ENCODE peak calls at places on chromosome 3, in six cellular contexts. B is A549, G is mesenchymal stem cell, Z is aorta, V is sigmoid colon, X is prostate gland. J is an unnamed sample. For H3K4me1, the result is how much of the 10 kb centered on the place peaks cover.

GRCh38 chr3:102447272-102447671 is 12.5 kb downstream of the ZPLD1 start:
- DNase-seq in B (no peak), G (peak), Z (no peak), V (no peak), X (no peak), J (no peak)

GRCh38 chr3:69051796-69052566 is at the start of gene TMF1:
- DNase-seq in B (peak), G (peak), Z (peak), V (peak), X (peak), J (peak)

GRCh38 chr3:128447561-128448013 is 19.1 kb downstream of the DNAJB8 start:
- DNase-seq in B (no peak), G (no peak), Z (no peak), V (no peak), X (no peak), J (no peak)

GRCh38 chr3:187223799-187224198 is 26.5 kb downstream of the RTP1 start:
- DNase-seq in B (no peak), G (peak), Z (no peak), V (no peak), X (no peak), J (no peak)

GRCh38 chr3:49412632-49413337 is 562 bp downstream of the TCTA start:
- DNase-seq in B (no peak), G (no peak), Z (no peak), V (no peak), X (no peak), J (no peak)

GRCh38 chr3:17013050-17013449 is 128.3 kb downstream of the PLCL2 start:
- DNase-seq in B (no peak), G (no peak), Z (no peak), V (no peak), X (no peak), J (no peak)

GRCh38 chr3:182855076-182855475 is 61.8 kb downstream of the ATP11B start:
- DNase-seq in B (no peak), G (no peak), Z (no peak), V (no peak), X (no peak), J (no peak)

GRCh38 chr3:171508206-171508605 is 48.0 kb upstream of the TNIK start:
- DNase-seq in B (no peak), G (no peak), Z (no peak), V (no peak), X (no peak), J (no peak)

GRCh38 chr3:6799264-6799915 is 61.5 kb upstream of the GRM7 start:
- DNase-seq in B (peak), G (no peak), Z (no peak), V (no peak), X (peak), J (no peak)

GRCh38 chr3:43670635-43671522 is 19.9 kb upstream of the ABHD5 start:
- DNase-seq in B (no peak), G (no peak), Z (no peak), V (no peak), X (no peak), J (no peak)

GRCh38 chr3:169772530-169772950 is 656 bp upstream of the MYNN start:
- DNase-seq in B (peak), G (peak), Z (peak), V (peak), X (peak), J (peak)

GRCh38 chr3:187041362-187042061 is 97.8 kb downstream of the RPL39L start:
- DNase-seq in B (no peak), G (peak), Z (no peak), V (no peak), X (no peak), J (no peak)

GRCh38 chr3:179768080-179768479 is 115.2 kb downstream of the USP13 start:
- DNase-seq in B (peak), G (peak), Z (no peak), V (no peak), X (no peak), J (no peak)

GRCh38 chr3:112739252-112739945 is 98.5 kb upstream of the CCDC80 start:
- DNase-seq in B (no peak), G (no peak), Z (no peak), V (no peak), X (no peak), J (no peak)

GRCh38 chr3:128545120-128545752 is 52.2 kb upstream of the GATA2 start:
- DNase-seq in B (no peak), G (no peak), Z (no peak), V (no peak), X (no peak), J (no peak)

DNA sequence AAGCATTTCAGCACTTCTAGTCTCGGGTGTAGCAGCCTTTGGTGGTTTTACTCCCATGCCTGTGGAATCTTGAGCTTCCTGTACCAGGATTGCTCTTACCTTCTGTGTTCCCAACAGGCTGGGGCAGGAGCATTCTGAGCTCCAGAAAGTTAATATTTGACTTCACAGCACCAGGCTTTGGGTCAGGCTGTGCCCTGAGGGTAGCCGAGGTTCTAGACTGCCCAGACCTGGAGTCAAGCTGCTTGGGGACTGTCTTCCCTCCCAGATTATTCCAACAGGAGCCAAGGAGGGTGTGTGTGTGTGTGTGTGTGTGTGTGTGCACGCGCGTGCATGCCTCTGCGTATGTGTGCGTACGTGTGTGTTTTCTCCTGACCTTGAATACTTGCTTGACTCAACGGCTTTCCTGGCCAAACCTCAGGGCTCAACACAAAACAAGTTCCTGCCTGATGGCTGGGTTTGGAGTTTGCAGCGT is 94.8 kb downstream of the FLNB start:
- DNase-seq in B (no peak), G (no peak), Z (no peak), V (peak), X (peak), J (peak)
- H3K4me1 ChIP-seq in B (under half), G (under half), Z (under half), V (under half), X (under half), J (under half)

GRCh38 chr3:39362177-39362576 is 21.0 kb upstream of the SLC25A38 start:
- DNase-seq in B (no peak), G (no peak), Z (no peak), V (no peak), X (peak), J (no peak)

GRCh38 chr3:39361252-39361927 is 21.8 kb upstream of the SLC25A38 start:
- DNase-seq in B (no peak), G (no peak), Z (no peak), V (no peak), X (no peak), J (no peak)

GRCh38 chr3:39362812-39363211 is 20.4 kb upstream of the SLC25A38 start:
- DNase-seq in B (no peak), G (no peak), Z (no peak), V (no peak), X (no peak), J (no peak)

DNA sequence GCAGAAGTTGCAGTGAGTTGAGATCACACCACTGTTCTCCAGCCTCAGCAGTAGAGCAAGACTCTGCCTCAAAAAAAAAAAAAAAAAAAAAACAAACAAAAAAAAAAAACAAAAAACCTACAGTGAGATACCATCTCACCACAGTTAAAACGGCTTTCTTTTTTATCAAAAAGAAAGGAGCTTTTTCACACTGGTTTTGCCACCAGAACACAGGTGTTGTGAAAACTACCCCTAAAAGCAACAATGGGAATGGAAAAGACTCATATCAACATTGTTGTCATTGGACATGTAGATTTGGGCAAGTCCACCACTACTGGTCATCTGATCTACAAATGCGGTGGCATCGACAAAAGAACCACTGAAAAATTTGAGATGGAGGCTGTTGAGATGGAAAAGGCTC is 24.9 kb upstream of the SLC25A38 start:
- DNase-seq in B (no peak), G (no peak), Z (no peak), V (no peak), X (no peak), J (no peak)
- H3K4me1 ChIP-seq in B (under half), G (under half), Z (under half), V (under half), X (under half), J (under half)

DNA sequence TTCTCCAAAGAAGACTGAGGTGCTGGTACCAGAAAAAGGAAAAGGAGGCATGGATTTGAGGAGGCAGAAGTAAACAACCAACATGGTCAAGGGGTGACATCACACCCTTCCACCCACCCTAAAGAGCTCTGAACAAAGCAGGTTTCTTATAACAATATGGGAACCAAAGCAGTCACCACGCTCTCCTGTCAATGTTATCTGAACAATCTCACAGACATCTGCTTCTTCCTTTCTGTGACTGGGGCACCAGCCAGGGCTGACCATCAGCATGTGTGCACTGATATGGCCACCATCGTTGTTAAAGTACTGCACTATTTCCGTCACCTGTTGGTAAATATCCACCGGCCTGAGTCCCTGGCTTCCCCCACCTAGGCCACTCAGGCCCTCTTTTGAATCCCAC is 252.9 kb downstream of the SHQ1 start:
- DNase-seq in B (no peak), G (no peak), Z (no peak), V (no peak), X (no peak), J (no peak)
- H3K4me1 ChIP-seq in B (under half), G (under half), Z (under half), V (under half), X (under half), J (under half)

GRCh38 chr3:33391255-33391995 is 48.8 kb downstream of the UBP1 start:
- DNase-seq in B (no peak), G (no peak), Z (no peak), V (no peak), X (no peak), J (no peak)

GRCh38 chr3:33395900-33396299 is 44.3 kb downstream of the UBP1 start:
- DNase-seq in B (no peak), G (no peak), Z (no peak), V (no peak), X (no peak), J (no peak)

GRCh38 chr3:33392703-33393125 is 47.5 kb downstream of the UBP1 start:
- DNase-seq in B (peak), G (peak), Z (no peak), V (no peak), X (no peak), J (no peak)

GRCh38 chr3:33392144-33392543 is 48.1 kb downstream of the UBP1 start:
- DNase-seq in B (no peak), G (no peak), Z (no peak), V (no peak), X (no peak), J (no peak)

DNA sequence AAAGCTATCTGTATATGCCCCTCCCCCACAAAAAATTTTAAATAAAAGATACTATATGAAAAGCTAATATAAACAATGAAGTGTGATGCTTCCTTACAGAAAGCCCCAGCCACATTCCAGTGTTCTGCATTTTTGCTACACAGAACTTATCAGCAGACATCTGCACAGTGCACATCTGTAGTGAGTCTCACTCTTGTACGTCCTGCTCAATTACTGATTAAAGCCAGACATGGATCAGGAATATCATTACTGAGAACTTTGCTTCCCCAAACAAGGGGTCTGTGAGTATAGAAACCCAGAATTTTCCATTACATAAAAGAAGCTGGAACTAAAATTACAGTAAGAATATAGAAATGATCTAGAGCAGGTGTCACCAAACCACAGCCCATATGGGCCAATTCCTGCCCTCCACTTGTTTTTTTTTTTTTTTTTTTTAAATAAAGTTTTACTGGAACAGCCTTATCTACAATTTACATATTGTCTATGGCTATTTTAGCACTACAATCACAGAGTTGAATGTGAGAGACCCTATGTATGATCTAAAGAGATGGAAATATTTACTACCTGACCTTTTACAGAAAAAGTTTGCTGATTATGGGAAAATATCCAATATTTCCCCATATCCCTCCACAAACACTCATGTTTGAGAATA is 45.7 kb downstream of the UBP1 start:
- DNase-seq in B (no peak), G (peak), Z (no peak), V (no peak), X (no peak), J (no peak)
- H3K4me1 ChIP-seq in B (under half), G (under half), Z (under half), V (under half), X (under half), J (under half)